ENCODE peak calls at places on chromosomes 1 and 21, in six cellular contexts. U is NCI-H1092 treated with DMSO at 0.1 percent for 48 hours; D is GM04504; B is left ventricle myocardium inferior; T is NCI-H1417; P is activated CD4-positive, alpha-beta memory T cell treated with anti-CD3 and anti-CD28 coated beads for 36 hours. Y is an unnamed sample.

GRCh38 chr1:14745321-14745720 is 146.8 kb downstream of the KAZN start:
- DNase-seq in U (no peak), D (no peak), B (no peak), T (peak; percentile 55), P (no peak), Y (no peak)

GRCh38 chr1:7177021-7177420 is 391.8 kb downstream of the CAMTA1 start:
- DNase-seq in U (no peak), D (no peak), B (no peak), T (no peak), P (no peak), Y (no peak)

GRCh38 chr1:228077565-228078330 is 4.8 kb upstream of the ARF1 start:
- DNase-seq in U (no peak), D (no peak), B (peak; percentile 9), T (no peak), P (peak; percentile 6), Y (no peak)

GRCh38 chr1:223738465-223739365 is 26.4 kb downstream of the CAPN2 start:
- DNase-seq in U (no peak), D (no peak), B (no peak), T (peak; percentile 26), P (no peak), Y (no peak)

GRCh38 chr1:78834201-78834741 is 172.3 kb downstream of the ADGRL4 start:
- DNase-seq in U (no peak), D (no peak), B (no peak), T (no peak), P (no peak), Y (no peak)

GRCh38 chr1:4425892-4426291 is 228.5 kb upstream of the AJAP1 start:
- DNase-seq in U (no peak), D (no peak), B (no peak), T (no peak), P (peak; percentile 17), Y (no peak)

GRCh38 chr1:40477680-40478057 is 579 bp downstream of the ZFP69 start:
- DNase-seq in U (peak; percentile 67), D (no peak), B (no peak), T (peak; percentile 73), P (peak; percentile 41), Y (peak; percentile 88)

GRCh38 chr1:14282583-14283186 is 315.8 kb upstream of the KAZN start:
- DNase-seq in U (no peak), D (no peak), B (no peak), T (no peak), P (no peak), Y (no peak)

GRCh38 chr1:86546787-86547221 is at the start of gene CLCA4:
- DNase-seq in U (no peak), D (no peak), B (no peak), T (peak; percentile 80), P (no peak), Y (no peak)

GRCh38 chr1:24946861-24947658 is 17.0 kb upstream of the RUNX3 start:
- DNase-seq in U (no peak), D (no peak), B (no peak), T (no peak), P (peak; percentile 43), Y (no peak)

GRCh38 chr1:29164588-29164987 is 17.1 kb downstream of the SRSF4 start:
- DNase-seq in U (no peak), D (no peak), B (no peak), T (no peak), P (no peak), Y (no peak)

GRCh38 chr1:94622757-94623156 is 81.2 kb upstream of the F3 start:
- DNase-seq in U (no peak), D (no peak), B (no peak), T (no peak), P (no peak), Y (no peak)

GRCh38 chr1:195939844-195940243 is 668.4 kb downstream of the KCNT2 start:
- DNase-seq in U (no peak), D (no peak), B (no peak), T (peak; percentile 65), P (no peak), Y (no peak)

GRCh38 chr1:89607888-89608626 is 24.9 kb upstream of the LRRC8C start:
- DNase-seq in U (no peak), D (no peak), B (peak; percentile 29), T (no peak), P (peak; percentile 86), Y (no peak)

GRCh38 chr1:207908112-207908734 is 2.7 kb downstream of the CD34 start:
- DNase-seq in U (no peak), D (no peak), B (peak; percentile 58), T (no peak), P (no peak), Y (no peak)

GRCh38 chr21:14883351-14883750 is 181.4 kb downstream of the NRIP1 start:
- DNase-seq in U (no peak), D (no peak), B (no peak), T (no peak), P (no peak), Y (no peak)

GRCh38 chr1:204735042-204735441 is 49.5 kb upstream of the LRRN2 start:
- DNase-seq in U (no peak), D (no peak), B (no peak), T (peak; percentile 39), P (no peak), Y (peak; percentile 47)

GRCh38 chr1:246332078-246332477 is 175.0 kb downstream of the SMYD3 start:
- DNase-seq in U (no peak), D (no peak), B (no peak), T (no peak), P (no peak), Y (no peak)